ENCODE peak calls at places on chromosomes 12 and 14, in four cellular contexts. T, Q, I and O are unnamed samples.

GRCh38 chr12:67813509-67813908 is 165.0 kb downstream of the DYRK2 start:
- DNase-seq in T (peak; percentile 41), Q (no peak), I (no peak), O (no peak)

GRCh38 chr14:76136476-76137160 is 15.1 kb upstream of the GPATCH2L start:
- DNase-seq in T (no peak), Q (no peak), I (no peak), O (no peak)

GRCh38 chr12:72957454-72957853 is 685.3 kb downstream of the TRHDE start:
- DNase-seq in T (no peak), Q (no peak), I (no peak), O (no peak)

GRCh38 chr14:91059576-91060471 is 617 bp downstream of the RPS6KA5 start:
- DNase-seq in T (peak; percentile 1), Q (peak; percentile 82), I (peak; percentile 19), O (peak; percentile 91)

GRCh38 chr12:113561381-113561780 is 89.7 kb upstream of the LHX5 start:
- DNase-seq in T (no peak), Q (no peak), I (no peak), O (no peak)

GRCh38 chr12:124077730-124078129 is 104.7 kb downstream of the ZNF664 start:
- DNase-seq in T (no peak), Q (no peak), I (no peak), O (no peak)

GRCh38 chr14:90388437-90388836 is 8.4 kb upstream of the CALM1 start:
- DNase-seq in T (peak; percentile 87), Q (peak; percentile 82), I (no peak), O (peak; percentile 62)

GRCh38 chr14:96407980-96408570 is 16.1 kb downstream of the AK7 start:
- DNase-seq in T (no peak), Q (no peak), I (no peak), O (no peak)

GRCh38 chr12:76548222-76548837 is 11.2 kb downstream of the OSBPL8 start:
- DNase-seq in T (no peak), Q (peak; percentile 13), I (no peak), O (no peak)

GRCh38 chr12:119020377-119021360 is 39.3 kb downstream of the SRRM4 start:
- DNase-seq in T (no peak), Q (peak; percentile 49), I (no peak), O (peak; percentile 78)

GRCh38 chr12:10012630-10013330 is 2.4 kb downstream of the CLEC12B start:
- DNase-seq in T (no peak), Q (no peak), I (no peak), O (no peak)

GRCh38 chr14:69886843-69887242 is 7.6 kb downstream of the SMOC1 start:
- DNase-seq in T (peak; percentile 87), Q (no peak), I (no peak), O (no peak)

GRCh38 chr14:103501041-103501870 is 21.4 kb downstream of the CKB start:
- DNase-seq in T (no peak), Q (no peak), I (no peak), O (peak; percentile 19)

GRCh38 chr12:120007272-120007671 is 18.2 kb downstream of the BICDL1 start:
- DNase-seq in T (no peak), Q (no peak), I (no peak), O (no peak)

GRCh38 chr12:119565404-119565803 is 28.2 kb upstream of the TMEM233 start:
- DNase-seq in T (no peak), Q (no peak), I (no peak), O (no peak)

GRCh38 chr12:106113042-106113441 is 25.7 kb downstream of the NUAK1 start:
- DNase-seq in T (no peak), Q (no peak), I (no peak), O (no peak)

GRCh38 chr14:92135269-92135668 is 13.5 kb downstream of the CPSF2 start:
- DNase-seq in T (peak; percentile 63), Q (peak; percentile 43), I (no peak), O (no peak)

GRCh38 chr12:38258411-38258810 is 58.2 kb upstream of the ALG10B start:
- DNase-seq in T (no peak), Q (no peak), I (no peak), O (no peak)

GRCh38 chr14:89249296-89249565 is 167.8 kb downstream of the FOXN3 start:
- DNase-seq in T (no peak), Q (peak; percentile 49), I (no peak), O (no peak)

GRCh38 chr12:67425394-67425793 is 156.2 kb downstream of the CAND1 start:
- DNase-seq in T (no peak), Q (peak; percentile 50), I (no peak), O (no peak)

GRCh38 chr12:117105902-117106301 is 6.7 kb upstream of the TESC start:
- DNase-seq in T (no peak), Q (no peak), I (no peak), O (no peak)

GRCh38 chr14:78135450-78135891 is 34.7 kb upstream of the NRXN3 start:
- DNase-seq in T (no peak), Q (no peak), I (no peak), O (no peak)

GRCh38 chr14:88258026-88258425 is 65.0 kb downstream of the KCNK10 start:
- DNase-seq in T (no peak), Q (no peak), I (no peak), O (no peak)

GRCh38 chr12:84329933-84330332 is 582.7 kb downstream of the SLC6A15 start:
- DNase-seq in T (no peak), Q (peak; percentile 16), I (no peak), O (no peak)

GRCh38 chr14:95953111-95953724 is 76.6 kb downstream of the TUNAR start:
- DNase-seq in T (peak; percentile 1), Q (peak; percentile 53), I (no peak), O (peak; percentile 23)

GRCh38 chr12:67354322-67354721 is 85.2 kb downstream of the CAND1 start:
- DNase-seq in T (peak; percentile 28), Q (no peak), I (no peak), O (no peak)

GRCh38 chr12:84727964-84728363 is 184.6 kb downstream of the SLC6A15 start:
- DNase-seq in T (no peak), Q (peak; percentile 8), I (no peak), O (no peak)

GRCh38 chr12:47360771-47361388 is 281.1 kb upstream of the AMIGO2 start:
- DNase-seq in T (no peak), Q (no peak), I (no peak), O (no peak)

GRCh38 chr14:90093942-90094595 is 32.3 kb downstream of the KCNK13 start:
- DNase-seq in T (peak; percentile 35), Q (no peak), I (no peak), O (no peak)

GRCh38 chr12:121927798-121928197 is 9.4 kb downstream of the CFAP251 start:
- DNase-seq in T (no peak), Q (no peak), I (no peak), O (no peak)

GRCh38 chr12:24695657-24696329 is 253.1 kb downstream of the BCAT1 start:
- DNase-seq in T (peak; percentile 30), Q (no peak), I (no peak), O (no peak)

DNA sequence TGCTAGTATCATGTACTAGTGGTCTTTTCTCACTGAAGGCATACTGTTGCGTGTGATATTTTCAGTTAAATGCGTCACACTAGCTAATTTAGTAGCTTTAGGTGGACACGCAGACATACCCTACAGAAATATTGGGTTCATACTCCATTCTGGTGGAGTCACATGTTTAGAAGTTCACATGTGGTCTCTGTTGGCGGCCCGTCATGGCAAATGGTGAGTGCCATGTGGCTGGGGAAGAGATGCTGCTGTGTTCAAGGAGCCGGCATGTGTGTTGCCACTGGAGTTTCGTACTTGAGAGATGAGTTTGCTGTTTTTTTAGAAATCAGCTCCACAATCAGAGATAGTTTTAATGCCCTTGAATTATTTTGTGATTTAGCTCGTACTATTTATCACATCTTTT is 454.6 kb downstream of the PCNX1 start:
- DNase-seq in T (no peak), Q (no peak), I (no peak), O (no peak)
- H3K4me3 ChIP-seq in T (no peak overlapping the region), Q (no peak overlapping the region), I (no peak overlapping the region), O (no peak overlapping the region)

GRCh38 chr12:88955541-88955940 is 375.3 kb upstream of the KITLG start:
- DNase-seq in T (no peak), Q (no peak), I (no peak), O (no peak)

GRCh38 chr12:88958153-88958552 is 377.9 kb upstream of the KITLG start:
- DNase-seq in T (no peak), Q (no peak), I (no peak), O (no peak)

GRCh38 chr12:88958961-88959360 is 378.7 kb upstream of the KITLG start:
- DNase-seq in T (no peak), Q (no peak), I (no peak), O (no peak)

GRCh38 chr12:88960213-88960878 is 380.1 kb upstream of the KITLG start:
- DNase-seq in T (peak; percentile 28), Q (no peak), I (no peak), O (no peak)

DNA sequence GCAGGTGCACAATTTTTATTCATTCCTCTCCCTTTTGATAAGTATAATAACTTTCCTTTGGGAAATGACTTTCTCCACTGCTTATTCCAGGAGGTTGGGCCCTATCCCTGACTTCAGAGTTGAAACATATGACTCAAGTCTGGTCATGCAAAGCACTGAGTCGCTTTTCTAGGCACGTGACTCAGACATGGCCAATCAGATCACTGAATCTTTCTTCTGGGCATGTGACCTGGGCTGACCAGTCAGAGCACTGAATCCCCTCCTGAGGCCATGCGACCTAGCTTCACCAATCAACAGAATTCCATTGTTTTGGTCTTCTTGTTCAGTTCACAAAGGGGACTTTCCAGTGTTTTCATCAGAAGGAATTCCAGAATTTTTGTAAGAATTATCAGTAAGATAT is 377.1 kb upstream of the KITLG start:
- DNase-seq in T (peak; percentile 50), Q (no peak), I (no peak), O (no peak)
- H3K4me3 ChIP-seq in T (no peak overlapping the region), Q (no peak overlapping the region), I (no peak overlapping the region), O (no peak overlapping the region)

DNA sequence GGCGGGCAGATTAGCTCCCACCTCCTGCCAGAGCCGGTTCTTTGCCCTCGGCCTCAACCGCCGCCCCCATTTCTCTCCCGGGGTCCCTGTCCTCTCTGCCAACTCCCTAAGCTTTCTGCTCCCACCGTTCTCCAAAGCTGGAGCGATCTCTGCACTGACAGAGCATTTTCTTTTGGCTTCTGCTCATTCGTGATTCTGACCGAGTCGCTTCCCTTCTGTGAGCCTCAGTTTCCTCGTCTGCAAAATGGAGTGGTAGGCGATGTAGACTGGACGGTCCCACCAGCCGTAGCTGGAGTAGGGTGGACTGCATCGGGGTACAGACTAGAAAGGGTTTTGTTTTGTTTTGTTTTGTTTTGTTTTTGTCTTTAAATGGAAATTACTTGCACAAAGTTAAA is 2.4 kb downstream of the VSX2 start:
- DNase-seq in T (no peak), Q (no peak), I (no peak), O (no peak)
- H3K4me3 ChIP-seq in T (no peak overlapping the region), Q (no peak overlapping the region), I (peak overlapping the region; percentile 30), O (peak overlapping the region; percentile 27)

GRCh38 chr14:105486974-105487448 is 325 bp downstream of the CRIP1 start:
- DNase-seq in T (no peak), Q (no peak), I (no peak), O (peak; percentile 86)
- H3K4me3 ChIP-seq in T (no peak overlapping the region), Q (no peak overlapping the region), I (peak overlapping the region; percentile 88), O (peak overlapping the region; percentile 35)

GRCh38 chr12:104350211-104350908 is 46.8 kb downstream of the EID3 start:
- DNase-seq in T (no peak), Q (no peak), I (no peak), O (no peak)
- H3K4me3 ChIP-seq in T (no peak overlapping the region), Q (no peak overlapping the region), I (no peak overlapping the region), O (no peak overlapping the region)